ENCODE peak calls at places on chromosome 2, in nine cellular contexts. One of them, this sample, is unnamed.
A peak's percentile ranks its signal among the peaks of the same experiment; 100 is the strongest.

GRCh38 chr2:140891614-140892212 is 1239.1 kb downstream of the LRP1B start:
- DNase-seq in stimulated activated CD8-positive, alpha-beta memory T cell treated with anti-CD3 and anti-CD28 coated beads, Interleukin-4, amount 100 ng/mL, for 1 hour: no peak
- DNase-seq in fibroblast of mammary gland: no peak
- DNase-seq in right atrium auricular region: no peak
- DNase-seq in T1000: no peak
- DNase-seq in mesendoderm: no peak
- DNase-seq in AG10803: no peak
- DNase-seq in stimulated activated CD4-positive, alpha-beta T cell treated with anti-CD3 and anti-CD28 coated beads, Interleukin-12 subunit alpha, Interleukin-12 subunit beta, amount 100 ng/mL, for 4 hours: no peak
- DNase-seq in EL: no peak
- DNase-seq in this sample: no peak

GRCh38 chr2:224569654-224570053 is 15.5 kb downstream of the CUL3 start:
- DNase-seq in stimulated activated CD8-positive, alpha-beta memory T cell treated with anti-CD3 and anti-CD28 coated beads, Interleukin-4, amount 100 ng/mL, for 1 hour: no peak
- DNase-seq in fibroblast of mammary gland: no peak
- DNase-seq in right atrium auricular region: no peak
- DNase-seq in T1000: no peak
- DNase-seq in mesendoderm: no peak
- DNase-seq in AG10803: peak; percentile 46
- DNase-seq in stimulated activated CD4-positive, alpha-beta T cell treated with anti-CD3 and anti-CD28 coated beads, Interleukin-12 subunit alpha, Interleukin-12 subunit beta, amount 100 ng/mL, for 4 hours: no peak
- DNase-seq in EL: no peak
- DNase-seq in this sample: no peak

GRCh38 chr2:172428841-172429173 is 1.4 kb downstream of the ITGA6 start:
- DNase-seq in stimulated activated CD8-positive, alpha-beta memory T cell treated with anti-CD3 and anti-CD28 coated beads, Interleukin-4, amount 100 ng/mL, for 1 hour: no peak
- DNase-seq in fibroblast of mammary gland: no peak
- DNase-seq in right atrium auricular region: no peak
- DNase-seq in T1000: no peak
- DNase-seq in mesendoderm: no peak
- DNase-seq in AG10803: no peak
- DNase-seq in stimulated activated CD4-positive, alpha-beta T cell treated with anti-CD3 and anti-CD28 coated beads, Interleukin-12 subunit alpha, Interleukin-12 subunit beta, amount 100 ng/mL, for 4 hours: no peak
- DNase-seq in EL: no peak
- DNase-seq in this sample: no peak

GRCh38 chr2:100235098-100235497 is 87.2 kb downstream of the LONRF2 start:
- DNase-seq in stimulated activated CD8-positive, alpha-beta memory T cell treated with anti-CD3 and anti-CD28 coated beads, Interleukin-4, amount 100 ng/mL, for 1 hour: no peak
- DNase-seq in fibroblast of mammary gland: no peak
- DNase-seq in right atrium auricular region: no peak
- DNase-seq in T1000: no peak
- DNase-seq in mesendoderm: peak; percentile 11
- DNase-seq in AG10803: no peak
- DNase-seq in stimulated activated CD4-positive, alpha-beta T cell treated with anti-CD3 and anti-CD28 coated beads, Interleukin-12 subunit alpha, Interleukin-12 subunit beta, amount 100 ng/mL, for 4 hours: no peak
- DNase-seq in EL: no peak
- DNase-seq in this sample: no peak

GRCh38 chr2:195370167-195370943 is 286.7 kb upstream of the SLC39A10 start:
- DNase-seq in stimulated activated CD8-positive, alpha-beta memory T cell treated with anti-CD3 and anti-CD28 coated beads, Interleukin-4, amount 100 ng/mL, for 1 hour: no peak
- DNase-seq in fibroblast of mammary gland: no peak
- DNase-seq in right atrium auricular region: no peak
- DNase-seq in T1000: no peak
- DNase-seq in mesendoderm: no peak
- DNase-seq in AG10803: no peak
- DNase-seq in stimulated activated CD4-positive, alpha-beta T cell treated with anti-CD3 and anti-CD28 coated beads, Interleukin-12 subunit alpha, Interleukin-12 subunit beta, amount 100 ng/mL, for 4 hours: no peak
- DNase-seq in EL: no peak
- DNase-seq in this sample: no peak

GRCh38 chr2:178512491-178512890 is 32.2 kb downstream of the PLEKHA3 start:
- DNase-seq in stimulated activated CD8-positive, alpha-beta memory T cell treated with anti-CD3 and anti-CD28 coated beads, Interleukin-4, amount 100 ng/mL, for 1 hour: no peak
- DNase-seq in fibroblast of mammary gland: peak; percentile 71
- DNase-seq in right atrium auricular region: no peak
- DNase-seq in T1000: no peak
- DNase-seq in mesendoderm: no peak
- DNase-seq in AG10803: peak; percentile 32
- DNase-seq in stimulated activated CD4-positive, alpha-beta T cell treated with anti-CD3 and anti-CD28 coated beads, Interleukin-12 subunit alpha, Interleukin-12 subunit beta, amount 100 ng/mL, for 4 hours: no peak
- DNase-seq in EL: peak; percentile 35
- DNase-seq in this sample: no peak

GRCh38 chr2:121596221-121597080 is 52.8 kb downstream of the CLASP1 start:
- DNase-seq in stimulated activated CD8-positive, alpha-beta memory T cell treated with anti-CD3 and anti-CD28 coated beads, Interleukin-4, amount 100 ng/mL, for 1 hour: no peak
- DNase-seq in fibroblast of mammary gland: peak; percentile 60
- DNase-seq in right atrium auricular region: no peak
- DNase-seq in T1000: no peak
- DNase-seq in mesendoderm: peak; percentile 75
- DNase-seq in AG10803: peak; percentile 57
- DNase-seq in stimulated activated CD4-positive, alpha-beta T cell treated with anti-CD3 and anti-CD28 coated beads, Interleukin-12 subunit alpha, Interleukin-12 subunit beta, amount 100 ng/mL, for 4 hours: no peak
- DNase-seq in EL: peak; percentile 73
- DNase-seq in this sample: no peak

GRCh38 chr2:84132371-84132770 is 326.7 kb downstream of the SUCLG1 start:
- DNase-seq in stimulated activated CD8-positive, alpha-beta memory T cell treated with anti-CD3 and anti-CD28 coated beads, Interleukin-4, amount 100 ng/mL, for 1 hour: no peak
- DNase-seq in fibroblast of mammary gland: no peak
- DNase-seq in right atrium auricular region: no peak
- DNase-seq in T1000: no peak
- DNase-seq in mesendoderm: no peak
- DNase-seq in AG10803: no peak
- DNase-seq in stimulated activated CD4-positive, alpha-beta T cell treated with anti-CD3 and anti-CD28 coated beads, Interleukin-12 subunit alpha, Interleukin-12 subunit beta, amount 100 ng/mL, for 4 hours: no peak
- DNase-seq in EL: no peak
- DNase-seq in this sample: no peak

GRCh38 chr2:197011777-197012641 is 85.5 kb upstream of the PGAP1 start:
- DNase-seq in stimulated activated CD8-positive, alpha-beta memory T cell treated with anti-CD3 and anti-CD28 coated beads, Interleukin-4, amount 100 ng/mL, for 1 hour: no peak
- DNase-seq in fibroblast of mammary gland: peak; percentile 58
- DNase-seq in right atrium auricular region: no peak
- DNase-seq in T1000: no peak
- DNase-seq in mesendoderm: peak; percentile 58
- DNase-seq in AG10803: peak; percentile 53
- DNase-seq in stimulated activated CD4-positive, alpha-beta T cell treated with anti-CD3 and anti-CD28 coated beads, Interleukin-12 subunit alpha, Interleukin-12 subunit beta, amount 100 ng/mL, for 4 hours: no peak
- DNase-seq in EL: peak; percentile 50
- DNase-seq in this sample: no peak

GRCh38 chr2:127829845-127830246 is 18.9 kb upstream of the WDR33 start:
- DNase-seq in stimulated activated CD8-positive, alpha-beta memory T cell treated with anti-CD3 and anti-CD28 coated beads, Interleukin-4, amount 100 ng/mL, for 1 hour: peak; percentile 29
- DNase-seq in fibroblast of mammary gland: no peak
- DNase-seq in right atrium auricular region: no peak
- DNase-seq in T1000: no peak
- DNase-seq in mesendoderm: peak; percentile 79
- DNase-seq in AG10803: no peak
- DNase-seq in stimulated activated CD4-positive, alpha-beta T cell treated with anti-CD3 and anti-CD28 coated beads, Interleukin-12 subunit alpha, Interleukin-12 subunit beta, amount 100 ng/mL, for 4 hours: peak; percentile 31
- DNase-seq in EL: no peak
- DNase-seq in this sample: no peak

GRCh38 chr2:12965540-12966269 is 249.0 kb downstream of the TRIB2 start:
- DNase-seq in stimulated activated CD8-positive, alpha-beta memory T cell treated with anti-CD3 and anti-CD28 coated beads, Interleukin-4, amount 100 ng/mL, for 1 hour: no peak
- DNase-seq in fibroblast of mammary gland: peak; percentile 77
- DNase-seq in right atrium auricular region: no peak
- DNase-seq in T1000: no peak
- DNase-seq in mesendoderm: peak; percentile 56
- DNase-seq in AG10803: peak; percentile 43
- DNase-seq in stimulated activated CD4-positive, alpha-beta T cell treated with anti-CD3 and anti-CD28 coated beads, Interleukin-12 subunit alpha, Interleukin-12 subunit beta, amount 100 ng/mL, for 4 hours: no peak
- DNase-seq in EL: peak; percentile 68
- DNase-seq in this sample: no peak

GRCh38 chr2:239389414-239390329 is 11.1 kb downstream of the HDAC4 start:
- DNase-seq in stimulated activated CD8-positive, alpha-beta memory T cell treated with anti-CD3 and anti-CD28 coated beads, Interleukin-4, amount 100 ng/mL, for 1 hour: no peak
- DNase-seq in fibroblast of mammary gland: no peak
- DNase-seq in right atrium auricular region: no peak
- DNase-seq in T1000: no peak
- DNase-seq in mesendoderm: no peak
- DNase-seq in AG10803: no peak
- DNase-seq in stimulated activated CD4-positive, alpha-beta T cell treated with anti-CD3 and anti-CD28 coated beads, Interleukin-12 subunit alpha, Interleukin-12 subunit beta, amount 100 ng/mL, for 4 hours: no peak
- DNase-seq in EL: no peak
- DNase-seq in this sample: no peak

GRCh38 chr2:166147883-166148282 is 20.1 kb upstream of the SCN1A start:
- DNase-seq in stimulated activated CD8-positive, alpha-beta memory T cell treated with anti-CD3 and anti-CD28 coated beads, Interleukin-4, amount 100 ng/mL, for 1 hour: no peak
- DNase-seq in fibroblast of mammary gland: no peak
- DNase-seq in right atrium auricular region: no peak
- DNase-seq in T1000: no peak
- DNase-seq in mesendoderm: no peak
- DNase-seq in AG10803: no peak
- DNase-seq in stimulated activated CD4-positive, alpha-beta T cell treated with anti-CD3 and anti-CD28 coated beads, Interleukin-12 subunit alpha, Interleukin-12 subunit beta, amount 100 ng/mL, for 4 hours: no peak
- DNase-seq in EL: no peak
- DNase-seq in this sample: no peak

GRCh38 chr2:239630618-239631286 is 229.9 kb upstream of the HDAC4 start:
- DNase-seq in stimulated activated CD8-positive, alpha-beta memory T cell treated with anti-CD3 and anti-CD28 coated beads, Interleukin-4, amount 100 ng/mL, for 1 hour: no peak
- DNase-seq in fibroblast of mammary gland: peak; percentile 80
- DNase-seq in right atrium auricular region: no peak
- DNase-seq in T1000: no peak
- DNase-seq in mesendoderm: no peak
- DNase-seq in AG10803: peak; percentile 98
- DNase-seq in stimulated activated CD4-positive, alpha-beta T cell treated with anti-CD3 and anti-CD28 coated beads, Interleukin-12 subunit alpha, Interleukin-12 subunit beta, amount 100 ng/mL, for 4 hours: no peak
- DNase-seq in EL: peak; percentile 32
- DNase-seq in this sample: no peak

GRCh38 chr2:61470122-61470951 is 550 bp downstream of the USP34 start:
- DNase-seq in stimulated activated CD8-positive, alpha-beta memory T cell treated with anti-CD3 and anti-CD28 coated beads, Interleukin-4, amount 100 ng/mL, for 1 hour: peak; percentile 70
- DNase-seq in fibroblast of mammary gland: peak; percentile 50
- DNase-seq in right atrium auricular region: peak; percentile 73
- DNase-seq in T1000: peak; percentile 58
- DNase-seq in mesendoderm: peak; percentile 93
- DNase-seq in AG10803: peak; percentile 4
- DNase-seq in stimulated activated CD4-positive, alpha-beta T cell treated with anti-CD3 and anti-CD28 coated beads, Interleukin-12 subunit alpha, Interleukin-12 subunit beta, amount 100 ng/mL, for 4 hours: peak; percentile 87
- DNase-seq in EL: peak; percentile 78
- DNase-seq in this sample: no peak

GRCh38 chr2:68428132-68428531 is 39.0 kb downstream of the FBXO48 start:
- DNase-seq in stimulated activated CD8-positive, alpha-beta memory T cell treated with anti-CD3 and anti-CD28 coated beads, Interleukin-4, amount 100 ng/mL, for 1 hour: no peak
- DNase-seq in fibroblast of mammary gland: no peak
- DNase-seq in right atrium auricular region: no peak
- DNase-seq in T1000: no peak
- DNase-seq in mesendoderm: no peak
- DNase-seq in AG10803: no peak
- DNase-seq in stimulated activated CD4-positive, alpha-beta T cell treated with anti-CD3 and anti-CD28 coated beads, Interleukin-12 subunit alpha, Interleukin-12 subunit beta, amount 100 ng/mL, for 4 hours: no peak
- DNase-seq in EL: no peak
- DNase-seq in this sample: no peak

GRCh38 chr2:186399082-186399644 is 86.9 kb upstream of the ZC3H15 start:
- DNase-seq in stimulated activated CD8-positive, alpha-beta memory T cell treated with anti-CD3 and anti-CD28 coated beads, Interleukin-4, amount 100 ng/mL, for 1 hour: no peak
- DNase-seq in fibroblast of mammary gland: no peak
- DNase-seq in right atrium auricular region: no peak
- DNase-seq in T1000: no peak
- DNase-seq in mesendoderm: no peak
- DNase-seq in AG10803: no peak
- DNase-seq in stimulated activated CD4-positive, alpha-beta T cell treated with anti-CD3 and anti-CD28 coated beads, Interleukin-12 subunit alpha, Interleukin-12 subunit beta, amount 100 ng/mL, for 4 hours: no peak
- DNase-seq in EL: no peak
- DNase-seq in this sample: no peak

GRCh38 chr2:133747965-133748700 is 179.9 kb upstream of the NCKAP5 start:
- DNase-seq in stimulated activated CD8-positive, alpha-beta memory T cell treated with anti-CD3 and anti-CD28 coated beads, Interleukin-4, amount 100 ng/mL, for 1 hour: no peak
- DNase-seq in fibroblast of mammary gland: no peak
- DNase-seq in right atrium auricular region: no peak
- DNase-seq in T1000: no peak
- DNase-seq in mesendoderm: no peak
- DNase-seq in AG10803: peak; percentile 4
- DNase-seq in stimulated activated CD4-positive, alpha-beta T cell treated with anti-CD3 and anti-CD28 coated beads, Interleukin-12 subunit alpha, Interleukin-12 subunit beta, amount 100 ng/mL, for 4 hours: no peak
- DNase-seq in EL: peak; percentile 61
- DNase-seq in this sample: no peak

GRCh38 chr2:112916145-112916571 is 5.2 kb downstream of the IL37 start:
- DNase-seq in stimulated activated CD8-positive, alpha-beta memory T cell treated with anti-CD3 and anti-CD28 coated beads, Interleukin-4, amount 100 ng/mL, for 1 hour: no peak
- DNase-seq in fibroblast of mammary gland: no peak
- DNase-seq in right atrium auricular region: no peak
- DNase-seq in T1000: no peak
- DNase-seq in mesendoderm: no peak
- DNase-seq in AG10803: no peak
- DNase-seq in stimulated activated CD4-positive, alpha-beta T cell treated with anti-CD3 and anti-CD28 coated beads, Interleukin-12 subunit alpha, Interleukin-12 subunit beta, amount 100 ng/mL, for 4 hours: no peak
- DNase-seq in EL: no peak
- DNase-seq in this sample: peak; percentile 32

GRCh38 chr2:88626171-88627054 is 851 bp downstream of the EIF2AK3 start:
- DNase-seq in stimulated activated CD8-positive, alpha-beta memory T cell treated with anti-CD3 and anti-CD28 coated beads, Interleukin-4, amount 100 ng/mL, for 1 hour: peak; percentile 12
- DNase-seq in fibroblast of mammary gland: no peak
- DNase-seq in right atrium auricular region: no peak
- DNase-seq in T1000: no peak
- DNase-seq in mesendoderm: peak; percentile 41
- DNase-seq in AG10803: peak; percentile 24
- DNase-seq in stimulated activated CD4-positive, alpha-beta T cell treated with anti-CD3 and anti-CD28 coated beads, Interleukin-12 subunit alpha, Interleukin-12 subunit beta, amount 100 ng/mL, for 4 hours: peak; percentile 36
- DNase-seq in EL: peak; percentile 21
- DNase-seq in this sample: no peak

GRCh38 chr2:191202209-191202721 is 42.9 kb upstream of the MYO1B start:
- DNase-seq in stimulated activated CD8-positive, alpha-beta memory T cell treated with anti-CD3 and anti-CD28 coated beads, Interleukin-4, amount 100 ng/mL, for 1 hour: no peak
- DNase-seq in fibroblast of mammary gland: peak; percentile 83
- DNase-seq in right atrium auricular region: no peak
- DNase-seq in T1000: no peak
- DNase-seq in mesendoderm: no peak
- DNase-seq in AG10803: peak; percentile 89
- DNase-seq in stimulated activated CD4-positive, alpha-beta T cell treated with anti-CD3 and anti-CD28 coated beads, Interleukin-12 subunit alpha, Interleukin-12 subunit beta, amount 100 ng/mL, for 4 hours: no peak
- DNase-seq in EL: peak; percentile 82
- DNase-seq in this sample: no peak

GRCh38 chr2:118580651-118581050 is 266.8 kb downstream of the EN1 start:
- DNase-seq in stimulated activated CD8-positive, alpha-beta memory T cell treated with anti-CD3 and anti-CD28 coated beads, Interleukin-4, amount 100 ng/mL, for 1 hour: no peak
- DNase-seq in fibroblast of mammary gland: peak; percentile 62
- DNase-seq in right atrium auricular region: no peak
- DNase-seq in T1000: no peak
- DNase-seq in mesendoderm: peak; percentile 52
- DNase-seq in AG10803: peak; percentile 45
- DNase-seq in stimulated activated CD4-positive, alpha-beta T cell treated with anti-CD3 and anti-CD28 coated beads, Interleukin-12 subunit alpha, Interleukin-12 subunit beta, amount 100 ng/mL, for 4 hours: no peak
- DNase-seq in EL: no peak
- DNase-seq in this sample: no peak

GRCh38 chr2:16707014-16707413 is 41.4 kb upstream of the CYRIA start:
- DNase-seq in stimulated activated CD8-positive, alpha-beta memory T cell treated with anti-CD3 and anti-CD28 coated beads, Interleukin-4, amount 100 ng/mL, for 1 hour: no peak
- DNase-seq in fibroblast of mammary gland: no peak
- DNase-seq in right atrium auricular region: no peak
- DNase-seq in T1000: no peak
- DNase-seq in mesendoderm: no peak
- DNase-seq in AG10803: no peak
- DNase-seq in stimulated activated CD4-positive, alpha-beta T cell treated with anti-CD3 and anti-CD28 coated beads, Interleukin-12 subunit alpha, Interleukin-12 subunit beta, amount 100 ng/mL, for 4 hours: no peak
- DNase-seq in EL: no peak
- DNase-seq in this sample: no peak

GRCh38 chr2:191811807-191812602 is 34.9 kb downstream of the CAVIN2 start:
- DNase-seq in stimulated activated CD8-positive, alpha-beta memory T cell treated with anti-CD3 and anti-CD28 coated beads, Interleukin-4, amount 100 ng/mL, for 1 hour: no peak
- DNase-seq in fibroblast of mammary gland: peak; percentile 77
- DNase-seq in right atrium auricular region: peak; percentile 77
- DNase-seq in T1000: peak; percentile 46
- DNase-seq in mesendoderm: peak; percentile 52
- DNase-seq in AG10803: peak; percentile 64
- DNase-seq in stimulated activated CD4-positive, alpha-beta T cell treated with anti-CD3 and anti-CD28 coated beads, Interleukin-12 subunit alpha, Interleukin-12 subunit beta, amount 100 ng/mL, for 4 hours: peak; percentile 10
- DNase-seq in EL: peak; percentile 69
- DNase-seq in this sample: no peak

GRCh38 chr2:118881490-118882129 is 34.2 kb upstream of the EN1 start:
- DNase-seq in stimulated activated CD8-positive, alpha-beta memory T cell treated with anti-CD3 and anti-CD28 coated beads, Interleukin-4, amount 100 ng/mL, for 1 hour: peak; percentile 21
- DNase-seq in fibroblast of mammary gland: peak; percentile 37
- DNase-seq in right atrium auricular region: no peak
- DNase-seq in T1000: no peak
- DNase-seq in mesendoderm: peak; percentile 85
- DNase-seq in AG10803: peak; percentile 31
- DNase-seq in stimulated activated CD4-positive, alpha-beta T cell treated with anti-CD3 and anti-CD28 coated beads, Interleukin-12 subunit alpha, Interleukin-12 subunit beta, amount 100 ng/mL, for 4 hours: peak; percentile 66
- DNase-seq in EL: peak; percentile 35
- DNase-seq in this sample: no peak

GRCh38 chr2:198309673-198310280 is 505.4 kb downstream of the PLCL1 start:
- DNase-seq in stimulated activated CD8-positive, alpha-beta memory T cell treated with anti-CD3 and anti-CD28 coated beads, Interleukin-4, amount 100 ng/mL, for 1 hour: peak; percentile 29
- DNase-seq in fibroblast of mammary gland: peak; percentile 55
- DNase-seq in right atrium auricular region: no peak
- DNase-seq in T1000: no peak
- DNase-seq in mesendoderm: peak; percentile 44
- DNase-seq in AG10803: peak; percentile 54
- DNase-seq in stimulated activated CD4-positive, alpha-beta T cell treated with anti-CD3 and anti-CD28 coated beads, Interleukin-12 subunit alpha, Interleukin-12 subunit beta, amount 100 ng/mL, for 4 hours: peak; percentile 32
- DNase-seq in EL: peak; percentile 58
- DNase-seq in this sample: no peak

GRCh38 chr2:60512641-60513040 is 40.8 kb downstream of the BCL11A start:
- DNase-seq in stimulated activated CD8-positive, alpha-beta memory T cell treated with anti-CD3 and anti-CD28 coated beads, Interleukin-4, amount 100 ng/mL, for 1 hour: no peak
- DNase-seq in fibroblast of mammary gland: no peak
- DNase-seq in right atrium auricular region: peak; percentile 4
- DNase-seq in T1000: no peak
- DNase-seq in mesendoderm: no peak
- DNase-seq in AG10803: no peak
- DNase-seq in stimulated activated CD4-positive, alpha-beta T cell treated with anti-CD3 and anti-CD28 coated beads, Interleukin-12 subunit alpha, Interleukin-12 subunit beta, amount 100 ng/mL, for 4 hours: no peak
- DNase-seq in EL: no peak
- DNase-seq in this sample: no peak

GRCh38 chr2:29309090-29310054 is 194.2 kb downstream of the CLIP4 start:
- DNase-seq in stimulated activated CD8-positive, alpha-beta memory T cell treated with anti-CD3 and anti-CD28 coated beads, Interleukin-4, amount 100 ng/mL, for 1 hour: no peak
- DNase-seq in fibroblast of mammary gland: peak; percentile 73
- DNase-seq in right atrium auricular region: no peak
- DNase-seq in T1000: no peak
- DNase-seq in mesendoderm: peak; percentile 80
- DNase-seq in AG10803: peak; percentile 68
- DNase-seq in stimulated activated CD4-positive, alpha-beta T cell treated with anti-CD3 and anti-CD28 coated beads, Interleukin-12 subunit alpha, Interleukin-12 subunit beta, amount 100 ng/mL, for 4 hours: peak; percentile 6
- DNase-seq in EL: peak; percentile 70
- DNase-seq in this sample: no peak

GRCh38 chr2:62038980-62039771 is 133.7 kb downstream of the COMMD1 start:
- DNase-seq in stimulated activated CD8-positive, alpha-beta memory T cell treated with anti-CD3 and anti-CD28 coated beads, Interleukin-4, amount 100 ng/mL, for 1 hour: no peak
- DNase-seq in fibroblast of mammary gland: peak; percentile 72
- DNase-seq in right atrium auricular region: no peak
- DNase-seq in T1000: no peak
- DNase-seq in mesendoderm: no peak
- DNase-seq in AG10803: peak; percentile 68
- DNase-seq in stimulated activated CD4-positive, alpha-beta T cell treated with anti-CD3 and anti-CD28 coated beads, Interleukin-12 subunit alpha, Interleukin-12 subunit beta, amount 100 ng/mL, for 4 hours: no peak
- DNase-seq in EL: peak; percentile 20
- DNase-seq in this sample: no peak

GRCh38 chr2:119431155-119431975 is at the start of gene TMEM37:
- DNase-seq in stimulated activated CD8-positive, alpha-beta memory T cell treated with anti-CD3 and anti-CD28 coated beads, Interleukin-4, amount 100 ng/mL, for 1 hour: no peak
- DNase-seq in fibroblast of mammary gland: peak; percentile 54
- DNase-seq in right atrium auricular region: no peak
- DNase-seq in T1000: peak; percentile 62
- DNase-seq in mesendoderm: peak; percentile 93
- DNase-seq in AG10803: peak; percentile 38
- DNase-seq in stimulated activated CD4-positive, alpha-beta T cell treated with anti-CD3 and anti-CD28 coated beads, Interleukin-12 subunit alpha, Interleukin-12 subunit beta, amount 100 ng/mL, for 4 hours: peak; percentile 4
- DNase-seq in EL: peak; percentile 66
- DNase-seq in this sample: no peak

GRCh38 chr2:221423212-221423804 is 148.8 kb downstream of the EPHA4 start:
- DNase-seq in stimulated activated CD8-positive, alpha-beta memory T cell treated with anti-CD3 and anti-CD28 coated beads, Interleukin-4, amount 100 ng/mL, for 1 hour: no peak
- DNase-seq in fibroblast of mammary gland: peak; percentile 14
- DNase-seq in right atrium auricular region: no peak
- DNase-seq in T1000: no peak
- DNase-seq in mesendoderm: no peak
- DNase-seq in AG10803: no peak
- DNase-seq in stimulated activated CD4-positive, alpha-beta T cell treated with anti-CD3 and anti-CD28 coated beads, Interleukin-12 subunit alpha, Interleukin-12 subunit beta, amount 100 ng/mL, for 4 hours: no peak
- DNase-seq in EL: no peak
- DNase-seq in this sample: no peak